ENCODE peak calls at places on chromosomes 11 and 22, in five cellular contexts. B, Z, R, F and W are unnamed samples.

GRCh38 chr11:131533164-131533563 is 162.7 kb downstream of the NTM start:
- DNase-seq in Z (no peak), B (no peak), F (no peak), R (no peak), W (no peak)

GRCh38 chr11:86954288-86955110 is 696 bp downstream of the FZD4 start:
- DNase-seq in R (no peak), B (no peak), F (peak), Z (peak), W (no peak)

GRCh38 chr22:19169002-19169946 is 9.3 kb downstream of the SLC25A1 start:
- DNase-seq in Z (peak), B (no peak), F (peak), R (no peak), W (no peak)

GRCh38 chr22:20533095-20533878 is 25.9 kb downstream of the MED15 start:
- DNase-seq in B (no peak), Z (peak), F (no peak), R (no peak), W (no peak)

GRCh38 chr11:199782-200181 is 6.9 kb downstream of the SCGB1C1 start:
- DNase-seq in Z (no peak), B (no peak), F (no peak), R (no peak), W (no peak)

GRCh38 chr22:22955866-22956535 is 68.4 kb downstream of the IGLL5 start:
- DNase-seq in F (peak), R (peak), B (no peak), Z (peak), W (peak)

GRCh38 chr11:103601230-103601846 is 435.1 kb upstream of the DDI1 start:
- DNase-seq in B (no peak), F (peak), R (peak), Z (peak), W (peak)

GRCh38 chr22:29767289-29768051 is at the start of gene UQCR10:
- DNase-seq in R (peak), F (peak), B (no peak), Z (peak), W (peak)

GRCh38 chr11:3880724-3881123 is 25.3 kb downstream of the STIM1 start:
- DNase-seq in B (no peak), F (no peak), R (peak), Z (no peak), W (peak)

GRCh38 chr11:79472736-79473536 is 32.1 kb upstream of the TENM4 start:
- DNase-seq in F (no peak), Z (no peak), R (no peak), B (no peak), W (no peak)

GRCh38 chr11:67269401-67270255 is 3.4 kb downstream of the GRK2 start:
- DNase-seq in Z (no peak), R (no peak), B (no peak), F (no peak), W (no peak)

GRCh38 chr11:48063424-48063978 is 83.1 kb downstream of the PTPRJ start:
- DNase-seq in Z (no peak), R (no peak), F (no peak), B (no peak), W (peak)

GRCh38 chr11:100578966-100579365 is 108.1 kb upstream of the ARHGAP42 start:
- DNase-seq in B (no peak), R (no peak), Z (no peak), F (no peak), W (peak)

GRCh38 chr22:43375951-43376455 is 32.8 kb upstream of the SCUBE1 start:
- DNase-seq in B (no peak), R (no peak), Z (no peak), F (no peak), W (peak)

GRCh38 chr22:22060200-22061084 is 77.9 kb upstream of the TOP3B start:
- DNase-seq in F (peak), Z (peak), R (peak), B (no peak), W (peak)

GRCh38 chr11:329886-330253 is 9.2 kb upstream of the IFITM3 start:
- DNase-seq in F (no peak), Z (no peak), B (no peak), R (no peak), W (no peak)

GRCh38 chr11:17169876-17170275 is 37.9 kb downstream of the PIK3C2A start:
- DNase-seq in Z (no peak), F (no peak), R (no peak), B (no peak), W (no peak)

GRCh38 chr11:103803062-103803461 is 233.4 kb upstream of the DDI1 start:
- DNase-seq in R (no peak), F (no peak), Z (no peak), B (no peak), W (peak)

GRCh38 chr11:16861867-16862266 is 123.4 kb downstream of the C11orf58 start:
- DNase-seq in B (no peak), F (no peak), Z (no peak), R (no peak), W (no peak)

GRCh38 chr11:12052676-12053605 is 44.5 kb upstream of the DKK3 start:
- DNase-seq in B (no peak), F (no peak), Z (no peak), R (no peak), W (no peak)

GRCh38 chr11:59560290-59560701 is 49.0 kb downstream of the OR4D9 start:
- DNase-seq in Z (peak), R (peak), B (peak), F (peak), W (peak)

GRCh38 chr11:76577199-76577920 is 93.2 kb downstream of the LRRC32 start:
- DNase-seq in R (no peak), B (no peak), Z (peak), F (no peak), W (peak)

GRCh38 chr22:29700949-29701927 is 18.6 kb upstream of the CABP7 start:
- DNase-seq in B (no peak), F (peak), R (peak), Z (peak), W (peak)

GRCh38 chr11:613369-613968 is 2.3 kb downstream of the IRF7 start:
- DNase-seq in F (peak), B (no peak), R (no peak), Z (peak), W (no peak)

GRCh38 chr22:46467006-46467405 is 70.4 kb downstream of the CELSR1 start:
- DNase-seq in B (no peak), F (no peak), Z (no peak), R (no peak), W (no peak)

GRCh38 chr11:27468209-27468608 is 4.4 kb downstream of the LGR4 start:
- DNase-seq in R (no peak), B (no peak), F (no peak), Z (no peak), W (peak)

GRCh38 chr11:112087212-112087611 is 539 bp downstream of the SDHD start:
- DNase-seq in F (no peak), B (no peak), R (no peak), Z (no peak), W (no peak)

GRCh38 chr22:20002661-20003060 is 14.0 kb downstream of the ARVCF start:
- DNase-seq in R (no peak), F (no peak), Z (no peak), B (no peak), W (no peak)

GRCh38 chr22:20509344-20510047 is 2.1 kb downstream of the MED15 start:
- DNase-seq in F (peak), R (peak), Z (peak), B (no peak), W (peak)

GRCh38 chr11:70054020-70054419 is 24.1 kb upstream of the ANO1 start:
- DNase-seq in F (no peak), R (no peak), B (no peak), Z (no peak), W (no peak)

GRCh38 chr22:31055322-31056159 is 25.6 kb upstream of the SMTN start:
- DNase-seq in B (no peak), Z (peak), F (no peak), R (peak), W (peak)

DNA sequence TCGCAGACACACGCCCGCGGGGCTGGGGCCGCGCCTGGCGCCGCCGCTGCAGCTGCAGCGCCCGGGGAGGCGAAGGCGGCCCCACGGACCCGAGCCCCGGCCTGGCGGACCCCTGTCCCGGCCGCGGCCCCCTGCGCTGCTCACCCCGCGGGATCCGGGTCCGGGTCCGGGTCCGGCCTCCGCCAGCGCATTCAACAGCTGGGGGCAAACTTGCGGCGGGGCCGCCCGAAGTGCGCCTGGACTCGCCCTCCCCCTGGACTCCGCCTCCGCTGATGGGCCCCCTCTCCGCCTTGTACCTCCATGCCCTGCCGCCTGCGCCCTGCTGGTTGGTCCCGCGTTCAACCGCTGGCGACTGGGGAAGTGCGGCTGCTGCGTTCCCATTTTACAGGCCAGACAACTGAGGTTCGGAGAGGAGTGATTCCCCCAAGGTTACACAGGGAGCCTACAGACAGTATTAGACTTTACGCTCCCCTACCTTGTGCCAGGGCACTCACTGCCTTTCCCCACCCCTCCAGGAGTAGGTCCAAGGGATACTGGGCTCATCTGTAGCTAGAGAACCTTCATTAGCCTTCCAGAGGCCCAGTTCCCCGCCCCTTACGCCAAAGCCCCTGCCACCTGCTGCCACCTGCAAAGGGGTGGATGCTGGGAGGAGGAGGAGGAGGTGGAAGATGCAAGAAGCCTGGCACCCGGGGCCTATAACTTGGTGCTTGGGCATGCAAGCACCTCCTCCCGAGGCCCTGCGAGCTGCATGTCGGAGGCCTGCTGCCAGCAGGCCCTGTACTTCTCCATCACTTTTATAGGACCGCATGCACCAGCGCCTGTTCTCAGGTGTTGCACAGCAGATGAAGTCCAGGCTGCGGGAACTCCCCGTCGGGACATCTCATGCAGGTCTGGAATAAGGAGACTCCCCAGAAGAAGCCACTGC is 694 bp upstream of the ELFN2 start:
- DNase-seq in B (no peak), R (no peak), Z (peak), F (no peak), W (no peak)
- TF ChIP-seq USF2 in B (no peak), R (no peak), Z (no peak), F (no peak), W (no peak)

DNA sequence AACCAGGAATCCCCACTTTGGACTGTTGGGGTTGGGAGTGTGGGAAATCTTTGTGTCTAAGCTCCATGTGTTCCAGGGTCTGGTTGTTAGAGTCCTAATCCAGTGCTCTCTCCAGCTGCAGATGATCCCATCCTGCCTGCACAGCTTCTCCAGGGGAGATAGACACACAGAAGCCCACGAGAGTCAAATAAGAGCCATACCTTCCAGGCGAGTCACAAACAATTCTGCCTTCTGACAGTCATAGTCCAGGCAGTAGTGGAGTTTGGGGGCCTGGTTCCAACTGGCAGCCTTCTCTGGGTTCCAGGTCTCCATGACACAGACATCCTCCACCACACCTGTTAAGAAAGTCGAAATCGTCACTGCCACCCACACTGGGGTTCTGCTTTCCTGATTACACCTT is 32.1 kb downstream of the SYT13 start:
- DNase-seq in R (no peak), B (no peak), F (no peak), Z (no peak), W (peak)
- TF ChIP-seq MXI1 in R (no peak), B (no peak), F (no peak), Z (no peak), W (no peak)

GRCh38 chr11:65040520-65041205 is 347 bp upstream of the SAC3D1 start:
- DNase-seq in R (peak), B (peak), F (peak), Z (peak), W (peak)

GRCh38 chr11:65045061-65045460 is 4.1 kb downstream of the SAC3D1 start:
- DNase-seq in B (no peak), R (no peak), Z (no peak), F (peak), W (no peak)

GRCh38 chr11:65042899-65043298 is 1.9 kb downstream of the SAC3D1 start:
- DNase-seq in F (no peak), B (no peak), R (no peak), Z (no peak), W (no peak)

GRCh38 chr11:65043881-65044501 is 3.0 kb downstream of the SAC3D1 start:
- DNase-seq in R (no peak), B (no peak), Z (no peak), F (peak), W (peak)

GRCh38 chr11:65041206-65042035 is at the start of gene SAC3D1:
- DNase-seq in B (no peak), F (peak), R (no peak), Z (peak), W (peak)
- TF ChIP-seq USF2 in B (no peak), F (no peak), R (no peak), Z (no peak), W (peak)

GRCh38 chr22:48758021-48758561 is 1069.6 kb downstream of the BRD1 start:
- DNase-seq in R (no peak), F (no peak), Z (no peak), B (no peak), W (no peak)
- TF ChIP-seq MXI1 in R (no peak), F (no peak), Z (no peak), B (no peak), W (no peak)

GRCh38 chr22:24950272-24950902 is 2.1 kb upstream of the KIAA1671 start:
- DNase-seq in B (no peak), F (no peak), Z (peak), R (peak), W (peak)
- TF ChIP-seq USF2 in B (no peak), F (no peak), Z (no peak), R (no peak), W (no peak)